ENCODE peak calls at places on chromosomes 12 and 14, in eight cellular contexts. X is activated CD4-positive, CD25-positive, alpha-beta regulatory T cell; B is stimulated activated CD4-positive, alpha-beta T cell treated with anti-CD3 and anti-CD28 coated beads, TNF-alpha, amount 100 ng/mL, for 48 hours; Y is kidney tubule cell; W is NCI-H1694 treated with DMSO at 0.1 percent for 48 hours; M is mucosa of descending colon; O is SK-N-DZ; T is NCI-H774. K is an unnamed sample.

GRCh38 chr12:123363385-123363742 is 1.3 kb downstream of the SBNO1 start:
- DNase-seq in X (no peak), B (no peak), Y (peak), W (no peak), M (no peak), O (no peak), T (no peak), K (no peak)

GRCh38 chr14:78164226-78164853 is 5.8 kb upstream of the NRXN3 start:
- DNase-seq in X (no peak), B (no peak), Y (peak), W (peak), M (peak), O (peak), T (peak), K (no peak)

GRCh38 chr14:67487332-67487731 is 1.2 kb downstream of the TMEM229B start:
- DNase-seq in X (no peak), B (no peak), Y (no peak), W (no peak), M (no peak), O (no peak), T (no peak), K (no peak)

GRCh38 chr12:26704214-26704613 is 128.8 kb downstream of the ITPR2 start:
- DNase-seq in X (no peak), B (no peak), Y (no peak), W (no peak), M (no peak), O (no peak), T (no peak), K (no peak)

GRCh38 chr14:100213956-100214767 is 24.8 kb upstream of the YY1 start:
- DNase-seq in X (peak), B (peak), Y (peak), W (peak), M (peak), O (peak), T (peak), K (peak)

GRCh38 chr12:76784600-76785051 is 20.7 kb downstream of the ZDHHC17 start:
- DNase-seq in X (no peak), B (no peak), Y (peak), W (no peak), M (no peak), O (no peak), T (no peak), K (no peak)

GRCh38 chr14:61145903-61146411 is 135.2 kb downstream of the TMEM30B start:
- DNase-seq in X (no peak), B (no peak), Y (peak), W (no peak), M (no peak), O (no peak), T (no peak), K (no peak)

GRCh38 chr12:49503674-49504180 is 35.1 kb upstream of the KCNH3 start:
- DNase-seq in X (no peak), B (no peak), Y (peak), W (no peak), M (no peak), O (no peak), T (no peak), K (no peak)

GRCh38 chr12:86117711-86118110 is 138.5 kb downstream of the MGAT4C start:
- DNase-seq in X (no peak), B (no peak), Y (no peak), W (no peak), M (no peak), O (no peak), T (no peak), K (no peak)

GRCh38 chr12:121925361-121925725 is 7.0 kb downstream of the CFAP251 start:
- DNase-seq in X (no peak), B (no peak), Y (peak), W (no peak), M (no peak), O (no peak), T (no peak), K (no peak)